ENCODE peak calls at places on chromosomes 1 and 21, in seven cellular contexts. V, X, H, P, D, S and Z are unnamed samples. For H3K4me1, the result is how much of the 10 kb centered on the place peaks cover.

GRCh38 chr1:60973668-60974067 is 108.7 kb upstream of the NFIA start:
- DNase-seq in V (no peak), X (no peak), H (no peak), P (no peak), D (no peak), S (no peak), Z (no peak)

GRCh38 chr21:42925114-42925907 is at the start of gene ERVH48-1:
- DNase-seq in V (no peak), X (peak), H (no peak), P (peak), D (no peak), S (peak), Z (no peak)

GRCh38 chr1:223664106-223664505 is 1.4 kb downstream of the CAPN8 start:
- DNase-seq in V (no peak), X (no peak), H (no peak), P (no peak), D (no peak), S (no peak), Z (no peak)

GRCh38 chr1:60904079-60904852 is 178.1 kb upstream of the NFIA start:
- DNase-seq in V (no peak), X (no peak), H (peak), P (no peak), D (no peak), S (no peak), Z (peak)

GRCh38 chr1:112558634-112559033 is 49.9 kb downstream of the WNT2B start:
- DNase-seq in V (peak), X (no peak), H (no peak), P (no peak), D (no peak), S (no peak), Z (no peak)

GRCh38 chr1:93585059-93585966 is 96.3 kb downstream of the BCAR3 start:
- DNase-seq in V (no peak), X (no peak), H (peak), P (peak), D (no peak), S (no peak), Z (peak)

GRCh38 chr1:37238376-37239224 is 204.3 kb upstream of the GRIK3 start:
- DNase-seq in V (no peak), X (no peak), H (no peak), P (no peak), D (no peak), S (no peak), Z (no peak)

GRCh38 chr1:94160811-94161210 is 39.9 kb upstream of the ABCA4 start:
- DNase-seq in V (peak), X (no peak), H (peak), P (peak), D (no peak), S (peak), Z (peak)

GRCh38 chr1:96236156-96236739 is 485.3 kb upstream of the PTBP2 start:
- DNase-seq in V (peak), X (peak), H (peak), P (peak), D (peak), S (peak), Z (peak)

GRCh38 chr1:88001460-88001859 is 672.8 kb downstream of the LMO4 start:
- DNase-seq in V (no peak), X (no peak), H (peak), P (no peak), D (no peak), S (no peak), Z (peak)

GRCh38 chr1:223665592-223666312 is at the start of gene CAPN8:
- DNase-seq in V (no peak), X (no peak), H (peak), P (peak), D (no peak), S (no peak), Z (peak)

GRCh38 chr1:227896710-227897655 is 50.7 kb downstream of the WNT9A start:
- DNase-seq in V (no peak), X (no peak), H (no peak), P (no peak), D (no peak), S (no peak), Z (no peak)

GRCh38 chr1:53294557-53294956 is 33.3 kb downstream of the LRP8 start:
- DNase-seq in V (no peak), X (no peak), H (peak), P (peak), D (no peak), S (no peak), Z (peak)

GRCh38 chr1:34984435-34985062 is 598 bp downstream of the TMEM35B start:
- DNase-seq in V (peak), X (peak), H (peak), P (peak), D (peak), S (no peak), Z (peak)

GRCh38 chr1:104706631-104707147 is 957.0 kb downstream of the AMY1C start:
- DNase-seq in V (no peak), X (peak), H (peak), P (no peak), D (no peak), S (peak), Z (peak)

GRCh38 chr1:240946926-240947325 is 335.0 kb upstream of the GREM2 start:
- DNase-seq in V (peak), X (peak), H (peak), P (peak), D (peak), S (peak), Z (peak)

GRCh38 chr1:173100476-173101107 is 49.9 kb upstream of the TNFSF18 start:
- DNase-seq in V (no peak), X (no peak), H (no peak), P (no peak), D (no peak), S (no peak), Z (no peak)

GRCh38 chr1:1024421-1025415 is 4.8 kb downstream of the AGRN start:
- DNase-seq in V (peak), X (no peak), H (peak), P (peak), D (no peak), S (peak), Z (no peak)

GRCh38 chr1:212667223-212668139 is 32.2 kb downstream of the BATF3 start:
- DNase-seq in V (no peak), X (peak), H (peak), P (peak), D (peak), S (peak), Z (peak)

GRCh38 chr1:171137580-171137979 is 46.9 kb downstream of the FMO3 start:
- DNase-seq in V (no peak), X (no peak), H (no peak), P (no peak), D (no peak), S (peak), Z (no peak)

GRCh38 chr1:93489756-93490155 is 41.8 kb downstream of the FNBP1L start:
- DNase-seq in V (no peak), X (no peak), H (no peak), P (no peak), D (no peak), S (no peak), Z (peak)

GRCh38 chr1:16095447-16095846 is 22.0 kb upstream of the FAM131C start:
- DNase-seq in V (no peak), X (no peak), H (no peak), P (no peak), D (peak), S (no peak), Z (no peak)

GRCh38 chr1:182069028-182069466 is 7.5 kb upstream of the ZNF648 start:
- DNase-seq in V (peak), X (peak), H (peak), P (peak), D (peak), S (peak), Z (peak)

GRCh38 chr1:62903522-62903921 is 119.6 kb downstream of the ATG4C start:
- DNase-seq in V (no peak), X (no peak), H (no peak), P (no peak), D (no peak), S (no peak), Z (no peak)

GRCh38 chr1:231923461-231924132 is 297.0 kb downstream of the DISC1 start:
- DNase-seq in V (no peak), X (no peak), H (no peak), P (no peak), D (no peak), S (no peak), Z (peak)

DNA sequence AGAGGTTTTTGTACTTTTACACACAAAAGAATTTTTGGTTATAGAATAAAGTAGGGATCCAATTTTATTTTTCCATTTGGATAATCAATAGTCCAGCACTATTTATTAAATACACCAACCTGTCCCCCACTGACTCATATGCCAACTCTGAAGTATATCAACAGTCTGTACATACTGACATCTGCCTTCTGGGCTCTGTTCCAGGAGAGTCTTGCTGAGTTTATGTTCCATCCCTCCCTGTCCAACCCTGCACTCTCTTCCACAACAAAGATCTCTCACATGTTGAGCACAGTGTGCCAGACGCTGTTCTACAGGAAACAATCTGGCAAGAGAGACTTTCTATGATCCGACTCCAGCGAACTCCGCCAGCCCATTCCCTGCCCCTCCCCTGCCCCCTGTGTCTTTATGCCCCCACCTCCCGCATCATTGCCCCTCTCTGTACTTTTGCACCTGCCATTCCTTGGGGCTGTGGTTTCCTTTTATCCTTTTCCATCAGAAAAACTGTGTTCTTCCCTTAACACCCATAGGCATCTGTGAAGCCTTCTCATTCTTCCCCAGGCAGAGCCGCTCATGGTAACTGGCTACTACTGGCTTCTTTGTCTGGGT is 3.3 kb downstream of the LACTBL1 start:
- DNase-seq in V (no peak), X (no peak), H (peak), P (peak), D (peak), S (no peak), Z (peak)
- TF ChIP-seq EZH2phosphoT487 in V (no peak), X (no peak), H (no peak), P (no peak), D (no peak), S (no peak), Z (no peak)

GRCh38 chr1:204264805-204265204 is 51.0 kb upstream of the GOLT1A start:
- DNase-seq in V (no peak), X (no peak), H (no peak), P (no peak), D (no peak), S (no peak), Z (no peak)

GRCh38 chr1:204263240-204263848 is 49.6 kb upstream of the GOLT1A start:
- DNase-seq in V (no peak), X (no peak), H (no peak), P (no peak), D (peak), S (no peak), Z (peak)

GRCh38 chr1:204266504-204267034 is 52.8 kb upstream of the GOLT1A start:
- DNase-seq in V (no peak), X (no peak), H (no peak), P (peak), D (no peak), S (no peak), Z (peak)

GRCh38 chr1:204267191-204267601 is 53.4 kb upstream of the GOLT1A start:
- DNase-seq in V (no peak), X (no peak), H (no peak), P (no peak), D (no peak), S (no peak), Z (no peak)

GRCh38 chr1:204265665-204266064 is 51.9 kb upstream of the GOLT1A start:
- DNase-seq in V (no peak), X (no peak), H (no peak), P (no peak), D (no peak), S (no peak), Z (no peak)
- H3K27ac ChIP-seq in V (no peak), X (no peak), H (no peak), P (peak), D (peak), S (no peak), Z (no peak)

GRCh38 chr1:32993215-32993566 is 28.6 kb upstream of the RNF19B start:
- DNase-seq in V (no peak), X (peak), H (no peak), P (no peak), D (no peak), S (no peak), Z (no peak)
- H3K4me1 ChIP-seq in V (under half), X (under half), H (under half), P (under half), D (under half), S (under half), Z (under half)

GRCh38 chr1:202576816-202577215 is 133.4 kb downstream of the SYT2 start:
- DNase-seq in V (no peak), X (no peak), H (peak), P (no peak), D (no peak), S (no peak), Z (peak)

GRCh38 chr1:202571719-202572339 is 138.4 kb downstream of the SYT2 start:
- DNase-seq in V (peak), X (peak), H (peak), P (peak), D (no peak), S (peak), Z (peak)

GRCh38 chr1:202569393-202570322 is 140.6 kb downstream of the SYT2 start:
- DNase-seq in V (no peak), X (no peak), H (no peak), P (no peak), D (no peak), S (no peak), Z (peak)

GRCh38 chr1:202575906-202576653 is 134.2 kb downstream of the SYT2 start:
- DNase-seq in V (peak), X (no peak), H (peak), P (no peak), D (peak), S (no peak), Z (peak)

DNA sequence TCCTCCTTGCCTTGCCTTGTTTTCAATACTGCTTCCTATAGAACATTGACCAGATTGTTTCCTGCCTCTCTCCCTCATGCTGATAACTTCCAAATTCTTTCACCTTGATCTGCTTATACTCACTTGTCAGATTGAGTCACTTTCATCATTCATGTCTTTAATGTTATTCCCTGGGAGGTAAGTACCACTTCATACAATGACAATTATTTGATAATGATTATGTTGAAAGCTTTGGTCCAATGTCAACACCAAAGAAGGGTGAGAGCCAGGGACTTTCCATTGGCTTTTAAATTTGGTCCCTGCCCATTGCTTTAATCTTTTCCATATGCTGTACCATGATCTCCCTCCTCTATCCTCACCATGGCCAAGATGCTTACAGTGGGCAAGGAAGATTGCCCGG is 137.4 kb downstream of the SYT2 start:
- DNase-seq in V (no peak), X (no peak), H (no peak), P (no peak), D (no peak), S (no peak), Z (no peak)
- TF ChIP-seq EZH2phosphoT487 in V (no peak), X (no peak), H (no peak), P (no peak), D (no peak), S (no peak), Z (no peak)